ENCODE peak calls at places on chromosomes 2 and 18, in six cellular contexts. P is GM23248, F is HCT116, E is IMR-90, I is MM.1S, B is neural progenitor cell. C is an unnamed sample.

GRCh38 chr2:128368437-128369125 is 49.9 kb upstream of the HS6ST1 start:
- DNase-seq in P (no peak), F (no peak), E (no peak), I (no peak), B (no peak), C (peak; percentile 25)

GRCh38 chr18:30999186-30999585 is 43.4 kb downstream of the DSC3 start:
- DNase-seq in P (no peak), F (no peak), E (no peak), I (no peak), B (no peak), C (no peak)

GRCh38 chr2:152189622-152190495 is 14.3 kb upstream of the STAM2 start:
- DNase-seq in P (peak; percentile 83), F (peak; percentile 48), E (peak; percentile 77), I (peak; percentile 53), B (peak; percentile 70), C (peak; percentile 57)

GRCh38 chr2:96305979-96306308 is 598 bp upstream of the SNRNP200 start:
- DNase-seq in P (peak; percentile 26), F (no peak), E (no peak), I (peak; percentile 22), B (no peak), C (no peak)

GRCh38 chr2:98815795-98816194 is 84.9 kb upstream of the MGAT4A start:
- DNase-seq in P (no peak), F (no peak), E (no peak), I (no peak), B (no peak), C (no peak)

GRCh38 chr2:164314148-164314547 is 307.1 kb downstream of the GRB14 start:
- DNase-seq in P (peak; percentile 21), F (no peak), E (no peak), I (no peak), B (no peak), C (no peak)

GRCh38 chr18:50970006-50970405 is 2.2 kb downstream of the ELAC1 start:
- DNase-seq in P (no peak), F (no peak), E (no peak), I (no peak), B (no peak), C (peak; percentile 33)

GRCh38 chr2:111946294-111947114 is 48.1 kb downstream of the MERTK start:
- DNase-seq in P (peak; percentile 92), F (peak; percentile 94), E (peak; percentile 97), I (peak; percentile 67), B (no peak), C (peak; percentile 94)

GRCh38 chr18:79872852-79873444 is 75.2 kb downstream of the KCNG2 start:
- DNase-seq in P (no peak), F (no peak), E (no peak), I (no peak), B (no peak), C (no peak)

DNA sequence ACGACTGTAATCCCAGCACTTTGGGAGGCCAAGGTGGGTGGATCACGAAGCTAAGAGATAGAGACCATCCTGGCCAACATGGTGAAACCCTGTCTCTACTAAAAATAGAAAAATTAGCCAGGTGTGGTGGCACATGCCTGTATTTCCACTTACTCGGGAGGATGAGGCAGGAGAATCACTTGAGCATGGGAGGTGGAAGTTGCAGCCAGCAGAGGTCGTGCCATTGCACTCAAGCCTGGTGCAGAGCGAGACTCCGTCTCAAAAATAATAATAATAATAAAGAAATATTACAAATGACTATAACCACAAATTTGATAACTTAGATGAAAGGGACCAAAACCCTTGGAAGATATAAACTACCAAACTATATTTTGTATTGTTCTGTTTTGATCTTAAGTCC is 226.3 kb upstream of the GULP1 start:
- DNase-seq in P (no peak), F (no peak), E (no peak), I (no peak), B (no peak), C (no peak)
- H3K4me1 ChIP-seq in P (no peaks in the 10 kb centered on the region), F (no peaks in the 10 kb centered on the region), E (peaks cover 2% of the 10 kb centered on the region), I (no peaks in the 10 kb centered on the region), B (no peaks in the 10 kb centered on the region), C (no peaks in the 10 kb centered on the region)

DNA sequence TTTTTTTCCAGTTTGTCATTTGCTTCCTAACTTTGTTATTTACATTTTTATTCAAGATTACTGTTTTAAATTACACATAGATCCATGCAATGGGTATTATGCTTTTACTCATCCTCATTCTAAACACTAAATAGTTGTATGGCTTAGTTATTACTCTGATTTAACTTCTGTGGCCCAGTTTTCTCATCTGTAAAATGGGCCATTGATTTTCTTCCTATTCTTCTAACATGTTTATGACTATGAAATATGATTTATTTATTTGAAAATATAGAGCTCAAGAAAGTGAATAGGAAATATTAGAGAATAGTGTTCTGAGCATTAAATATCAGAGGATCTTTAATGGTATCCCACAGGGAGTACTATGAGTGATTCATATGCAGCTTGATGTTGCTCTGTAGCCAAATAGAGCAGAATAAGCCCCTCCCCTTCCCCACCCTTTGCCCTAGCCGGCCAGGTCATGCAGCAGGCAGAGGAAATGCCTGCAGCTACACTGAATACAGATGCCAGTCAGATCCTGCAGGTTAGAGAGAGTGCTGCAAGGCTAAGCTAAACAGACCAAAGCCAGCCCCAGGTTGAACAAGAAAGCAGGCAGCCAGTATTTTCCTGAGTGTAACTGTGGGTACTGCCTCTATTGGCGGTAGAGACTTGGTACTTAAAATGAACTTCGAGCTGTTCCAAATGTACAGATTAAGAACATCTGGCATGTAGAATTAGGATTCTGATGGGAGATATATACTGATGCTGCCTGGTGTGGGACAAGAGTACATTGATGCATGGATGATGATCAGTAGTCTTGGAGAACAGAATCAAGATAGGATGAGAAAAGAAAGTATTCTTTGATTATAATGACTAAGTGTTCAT is 11.7 kb upstream of the ACYP2 start:
- DNase-seq in P (peak; percentile 83), F (peak; percentile 34), E (peak; percentile 54), I (peak; percentile 85), B (peak; percentile 33), C (peak; percentile 91)
- H3K9ac ChIP-seq in P (no peak overlapping the region), F (no peak overlapping the region), E (no peak overlapping the region), I (no peak overlapping the region), B (no peak overlapping the region), C (no peak overlapping the region)

DNA sequence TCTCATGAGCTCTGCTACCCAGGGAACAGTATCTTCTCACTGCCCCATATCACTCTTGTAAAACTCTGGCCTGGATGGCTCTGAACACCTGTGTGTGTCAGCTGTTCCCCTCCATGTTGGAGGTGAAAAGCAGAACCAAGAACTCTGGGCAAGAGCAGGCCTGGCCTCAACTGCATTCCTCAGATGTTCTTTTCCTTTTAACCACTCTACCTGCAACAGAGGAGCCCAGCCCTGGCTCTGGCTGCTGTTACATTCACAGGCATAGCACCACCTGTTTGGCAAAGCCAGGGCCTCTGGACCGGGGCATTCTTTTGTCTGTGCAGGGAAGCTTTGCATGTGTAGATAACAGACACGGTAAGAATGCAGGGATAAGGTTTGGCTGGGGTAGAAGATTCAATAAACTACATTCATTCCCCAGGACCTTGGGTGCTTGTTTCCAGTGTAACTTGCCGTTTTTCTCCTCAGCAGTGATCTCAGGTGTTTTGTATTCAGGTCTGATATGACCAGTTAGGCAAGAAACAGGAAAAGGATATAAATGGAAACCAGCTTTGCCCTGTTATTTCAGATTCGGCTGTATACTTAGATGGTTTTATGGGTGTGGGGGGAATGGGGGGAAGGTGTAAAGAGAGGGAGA is 95.1 kb downstream of the SPTBN1 start:
- DNase-seq in P (no peak), F (no peak), E (no peak), I (peak; percentile 74), B (peak; percentile 37), C (no peak)
- H4K20me1 ChIP-seq in P (no peaks in the 10 kb centered on the region), F (no peaks in the 10 kb centered on the region), E (peaks cover 39% of the 10 kb centered on the region), I (no peaks in the 10 kb centered on the region), B (no peaks in the 10 kb centered on the region), C (no peaks in the 10 kb centered on the region)

DNA sequence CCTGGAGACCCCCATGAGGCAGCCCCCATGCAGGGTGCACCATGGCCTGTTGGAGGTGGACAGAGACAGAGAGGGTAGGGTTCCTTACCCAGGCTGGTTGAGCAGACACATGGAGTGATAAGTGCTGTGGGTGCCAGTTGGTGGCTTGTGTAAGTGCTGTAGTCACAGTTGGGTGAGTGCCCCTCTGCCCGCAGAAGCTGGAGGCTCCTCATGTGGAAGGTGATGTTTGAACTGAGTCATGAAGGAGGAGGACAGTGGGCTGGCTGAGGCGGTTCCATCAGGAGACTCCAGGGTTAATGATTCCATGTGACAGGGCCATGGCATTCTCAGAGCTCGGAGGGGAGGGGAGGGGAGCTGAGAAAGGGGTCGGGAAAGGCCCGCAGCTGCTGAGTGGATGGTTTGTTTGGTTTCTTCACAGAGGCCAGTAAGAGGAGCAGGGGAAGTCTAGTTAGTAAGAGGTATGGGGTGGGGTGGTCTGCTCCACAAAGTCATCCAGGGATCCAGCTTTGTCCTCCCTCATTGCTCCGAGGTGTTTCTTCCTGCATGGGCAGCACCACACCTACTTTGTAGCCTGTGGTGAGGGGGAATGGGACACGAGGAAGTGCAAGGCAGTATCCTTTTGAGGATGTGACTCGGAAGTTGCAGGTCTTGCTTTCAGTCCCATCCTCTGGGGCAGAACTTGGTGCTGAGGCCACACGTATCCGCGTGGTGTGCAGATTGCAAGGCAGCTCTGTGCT is 13.6 kb downstream of the IMPA2 start:
- DNase-seq in P (peak; percentile 73), F (no peak), E (peak; percentile 27), I (no peak), B (peak; percentile 41), C (no peak)
- H3K4me1 ChIP-seq in P (peaks cover 18% of the 10 kb centered on the region), F (peaks cover 23% of the 10 kb centered on the region), E (peaks cover 11% of the 10 kb centered on the region), I (peaks cover 10% of the 10 kb centered on the region), B (peaks cover 11% of the 10 kb centered on the region), C (peaks cover 14% of the 10 kb centered on the region)

GRCh38 chr2:237982039-237982725 is 15.4 kb downstream of the UBE2F start:
- DNase-seq in P (no peak), F (no peak), E (no peak), I (no peak), B (no peak), C (no peak)

GRCh38 chr2:237987263-237987662 is 20.4 kb downstream of the UBE2F start:
- DNase-seq in P (no peak), F (no peak), E (no peak), I (no peak), B (no peak), C (no peak)

GRCh38 chr2:237980087-237980486 is 13.3 kb downstream of the UBE2F start:
- DNase-seq in P (no peak), F (no peak), E (no peak), I (no peak), B (no peak), C (no peak)

GRCh38 chr2:237980751-237981150 is 13.9 kb downstream of the UBE2F start:
- DNase-seq in P (no peak), F (no peak), E (no peak), I (no peak), B (no peak), C (no peak)

GRCh38 chr2:237983922-237984321 is 17.1 kb downstream of the UBE2F start:
- DNase-seq in P (no peak), F (no peak), E (no peak), I (no peak), B (no peak), C (no peak)
- H3K9ac ChIP-seq in P (no peak overlapping the region), F (no peak overlapping the region), E (no peak overlapping the region), I (no peak overlapping the region), B (peak overlapping the region; percentile 20), C (no peak overlapping the region)

DNA sequence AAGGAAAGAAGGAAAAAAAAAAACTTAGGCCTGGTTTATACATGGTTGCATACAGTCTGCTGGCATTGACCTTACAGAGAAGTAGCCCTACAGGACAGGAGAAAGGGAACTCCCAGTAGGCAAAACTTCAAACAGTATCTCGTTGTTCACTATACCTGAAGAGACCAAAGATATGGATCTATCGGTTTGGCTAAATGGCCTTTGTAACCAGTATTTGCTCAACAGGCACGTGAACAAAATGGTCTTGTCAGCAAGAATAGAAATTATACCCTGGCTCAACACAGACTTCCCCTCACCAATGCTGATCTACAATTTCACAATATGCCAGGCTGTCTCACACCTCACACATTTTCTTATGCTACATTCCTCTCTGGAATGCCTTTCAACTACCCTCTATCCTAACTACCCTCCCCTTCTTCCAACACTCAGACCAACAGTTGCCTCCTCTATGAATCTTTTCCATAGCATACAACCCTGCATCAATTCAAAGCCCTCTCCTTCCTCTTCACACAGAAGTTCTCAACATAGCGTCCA is 13.7 kb downstream of the HYCC2 start:
- DNase-seq in P (no peak), F (no peak), E (no peak), I (no peak), B (no peak), C (no peak)
- H4K20me1 ChIP-seq in P (no peaks in the 10 kb centered on the region), F (no peaks in the 10 kb centered on the region), E (peaks cover 9% of the 10 kb centered on the region), I (no peaks in the 10 kb centered on the region), B (no peaks in the 10 kb centered on the region), C (no peaks in the 10 kb centered on the region)

C was measured in mammary epithelial cell.